ENCODE peak calls at places on chromosomes 12 and 14, in four cellular contexts. N is stomach, A is lower leg skin, C is IMR-90. H is an unnamed sample.

GRCh38 chr12:132610051-132610759 is at the start of gene LRCOL1:
- DNase-seq in N (no peak), A (no peak), C (peak), H (no peak)

GRCh38 chr14:23054000-23054811 is 3.1 kb downstream of the CDH24 start:
- DNase-seq in N (no peak), A (no peak), C (no peak), H (no peak)

GRCh38 chr14:50944647-50945413 is 547 bp upstream of the PYGL start:
- DNase-seq in N (peak), A (peak), C (peak), H (no peak)

GRCh38 chr12:9083793-9084192 is 31.9 kb downstream of the A2M start:
- DNase-seq in N (no peak), A (no peak), C (no peak), H (no peak)

GRCh38 chr14:54562334-54562733 is 4.6 kb upstream of the SAMD4A start:
- DNase-seq in N (no peak), A (no peak), C (peak), H (no peak)

GRCh38 chr12:120677765-120678473 is 9.0 kb upstream of the MLEC start:
- DNase-seq in N (no peak), A (no peak), C (no peak), H (no peak)

GRCh38 chr14:91444335-91445020 is 26.9 kb upstream of the CCDC88C start:
- DNase-seq in N (no peak), A (no peak), C (no peak), H (no peak)

GRCh38 chr14:68285421-68286179 is 466.0 kb downstream of the RAD51B start:
- DNase-seq in N (no peak), A (no peak), C (no peak), H (no peak)

GRCh38 chr12:96420255-96420930 is 20.2 kb upstream of the CDK17 start:
- DNase-seq in N (no peak), A (no peak), C (no peak), H (no peak)
- TF ChIP-seq POLR2A in N (no peak), A (no peak), C (no peak), H (no peak)

GRCh38 chr14:35391388-35391710 is 13.2 kb downstream of the NFKBIA start:
- DNase-seq in N (no peak), A (no peak), C (no peak), H (no peak)
- TF ChIP-seq POLR2A in N (no peak), A (no peak), C (no peak), H (no peak)

DNA sequence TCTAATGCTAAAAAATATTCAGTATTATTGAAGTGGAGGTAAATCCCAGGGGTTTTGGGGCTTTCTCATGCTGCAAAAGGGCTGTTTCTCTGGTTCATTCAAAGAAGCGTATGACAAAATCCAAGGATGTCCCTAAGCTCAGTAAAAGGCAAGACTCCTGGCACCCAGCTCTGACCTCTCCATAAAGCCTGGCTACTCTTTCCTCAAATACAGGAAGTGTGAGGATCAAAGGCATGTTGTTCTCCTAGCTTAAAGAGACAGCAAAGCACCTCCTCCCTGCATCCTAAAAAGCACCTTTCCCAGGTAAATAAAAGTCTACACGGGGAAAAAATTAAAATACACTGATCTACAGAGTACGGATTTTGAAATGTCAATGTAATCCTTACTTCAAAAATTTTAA is 118.6 kb downstream of the LMNTD1 start:
- DNase-seq in N (no peak), A (no peak), C (no peak), H (no peak)
- TF ChIP-seq POLR2A in N (no peak), A (no peak), C (no peak), H (no peak)

DNA sequence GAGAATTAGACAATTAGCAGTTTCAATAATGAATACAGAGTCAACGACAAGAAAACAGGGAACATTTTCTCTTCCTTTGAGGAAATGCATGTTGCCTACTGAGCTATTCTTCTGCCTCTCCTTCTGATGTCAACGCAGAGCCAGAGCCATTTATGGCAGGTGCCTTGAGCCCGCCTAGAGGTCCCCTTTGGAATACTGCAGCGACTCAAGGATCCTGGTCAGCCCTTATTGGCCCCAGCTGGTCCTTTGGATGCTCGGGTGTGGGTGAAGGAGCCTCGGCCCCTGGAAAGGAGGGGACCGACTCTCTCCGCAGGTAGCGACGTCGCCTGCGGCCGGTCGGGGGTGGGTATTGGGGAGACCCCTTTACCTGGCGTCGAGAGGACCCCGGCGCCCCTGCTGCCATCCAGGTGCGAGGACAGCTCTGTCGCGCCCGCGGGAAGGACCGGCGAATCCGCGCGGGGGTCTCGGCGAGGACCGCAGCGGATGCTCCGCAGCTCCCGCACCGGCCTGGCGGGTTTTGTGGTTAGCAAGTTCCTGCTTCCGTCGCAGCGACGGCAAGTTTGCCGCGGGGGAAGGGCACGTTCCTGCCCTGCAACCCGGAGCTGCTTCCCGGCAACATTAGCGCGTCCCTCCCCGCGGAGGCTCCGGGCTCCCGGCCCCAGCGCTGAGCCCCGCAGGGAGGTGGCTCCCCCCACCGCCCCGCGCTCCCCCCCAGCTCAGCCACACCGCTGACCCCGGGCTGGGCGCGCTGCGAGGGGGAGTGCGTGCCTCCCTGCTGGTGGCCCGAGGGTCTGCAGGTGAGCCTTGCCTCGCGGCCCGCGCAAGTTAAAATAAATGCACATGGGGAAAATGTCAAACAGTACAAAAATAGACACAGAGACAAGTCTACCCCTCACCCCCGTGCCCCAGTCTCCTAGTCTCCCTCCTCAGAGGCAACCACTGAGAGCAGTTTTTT is at the start of gene MANSC1:
- DNase-seq in N (peak), A (peak), C (peak), H (peak)
- TF ChIP-seq POLR2A in N (no peak), A (no peak), C (no peak), H (no peak)

GRCh38 chr14:100825691-100826331 is at the start of gene MEG3:
- DNase-seq in N (no peak), A (peak), C (peak), H (no peak)
- TF ChIP-seq POLR2A in N (no peak), A (no peak), C (peak), H (no peak)

GRCh38 chr12:105089817-105090216 is 5.6 kb upstream of the ALDH1L2 start:
- DNase-seq in N (no peak), A (no peak), C (no peak), H (no peak)

GRCh38 chr12:105085537-105085936 is 1.3 kb upstream of the ALDH1L2 start:
- DNase-seq in N (no peak), A (no peak), C (no peak), H (no peak)

GRCh38 chr12:105083041-105083440 is 1.2 kb downstream of the ALDH1L2 start:
- DNase-seq in N (no peak), A (no peak), C (no peak), H (no peak)

GRCh38 chr12:105083551-105084105 is 630 bp downstream of the ALDH1L2 start:
- DNase-seq in N (peak), A (peak), C (peak), H (no peak)

DNA sequence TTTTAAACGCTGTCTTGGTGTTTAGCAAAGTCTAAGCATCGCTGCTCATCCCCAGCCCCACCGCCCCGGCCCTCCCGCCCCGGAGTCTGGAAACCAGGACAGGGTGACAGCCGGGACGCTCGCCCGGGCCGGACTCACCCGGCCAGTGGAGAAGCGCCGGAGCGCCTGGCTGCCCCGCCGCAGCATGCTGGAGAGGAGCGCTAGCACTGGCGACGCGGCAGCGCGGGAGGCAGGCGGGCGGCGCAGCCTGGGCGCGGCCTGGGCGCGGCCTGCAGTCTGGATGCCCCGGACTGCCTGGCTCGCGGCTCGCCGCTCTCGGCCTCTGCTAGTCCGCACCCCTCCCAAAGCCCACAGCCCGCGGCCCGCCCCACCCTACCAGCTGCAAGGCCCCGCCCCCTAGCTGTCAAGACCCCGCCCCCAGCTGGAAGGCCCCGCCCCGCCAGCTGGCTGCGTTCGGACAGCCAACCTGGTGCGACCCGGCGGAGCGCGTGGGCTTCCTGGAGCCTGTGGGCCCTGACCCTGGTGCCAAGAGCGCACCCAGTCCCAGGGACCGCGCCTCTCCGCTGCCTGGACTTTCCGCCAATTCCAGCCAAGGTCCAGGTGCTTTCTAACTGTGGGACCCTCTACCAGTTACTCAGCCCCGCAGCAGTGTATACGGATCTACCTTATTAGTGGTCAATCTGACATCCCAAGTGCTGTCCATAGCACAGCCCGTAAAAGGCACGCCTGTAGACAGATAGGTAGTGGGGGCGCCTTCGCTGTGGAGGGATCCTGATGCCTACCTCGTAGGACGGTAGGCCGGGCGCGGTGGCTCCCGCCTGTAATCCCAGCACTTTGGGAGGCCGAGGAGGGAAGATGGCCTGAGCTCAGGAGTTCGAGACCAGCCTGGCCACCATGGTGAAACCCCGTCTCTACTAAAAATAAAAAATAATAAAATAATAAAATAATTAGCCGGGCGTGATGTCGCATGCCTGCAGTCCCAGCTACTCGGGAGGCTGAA is at the start of gene ALDH1L2:
- DNase-seq in N (peak), A (peak), C (peak), H (peak)
- TF ChIP-seq POLR2A in N (no peak), A (no peak), C (peak), H (no peak)

GRCh38 chr12:95547522-95548055 is 3.7 kb downstream of the USP44 start:
- DNase-seq in N (no peak), A (peak), C (peak), H (no peak)

GRCh38 chr12:95549392-95550084 is 1.7 kb downstream of the USP44 start:
- DNase-seq in N (no peak), A (no peak), C (no peak), H (no peak)

GRCh38 chr12:95546491-95546813 is 4.8 kb downstream of the USP44 start:
- DNase-seq in N (no peak), A (no peak), C (no peak), H (no peak)

GRCh38 chr12:95548056-95548538 is 3.2 kb downstream of the USP44 start:
- DNase-seq in N (peak), A (no peak), C (no peak), H (peak)

DNA sequence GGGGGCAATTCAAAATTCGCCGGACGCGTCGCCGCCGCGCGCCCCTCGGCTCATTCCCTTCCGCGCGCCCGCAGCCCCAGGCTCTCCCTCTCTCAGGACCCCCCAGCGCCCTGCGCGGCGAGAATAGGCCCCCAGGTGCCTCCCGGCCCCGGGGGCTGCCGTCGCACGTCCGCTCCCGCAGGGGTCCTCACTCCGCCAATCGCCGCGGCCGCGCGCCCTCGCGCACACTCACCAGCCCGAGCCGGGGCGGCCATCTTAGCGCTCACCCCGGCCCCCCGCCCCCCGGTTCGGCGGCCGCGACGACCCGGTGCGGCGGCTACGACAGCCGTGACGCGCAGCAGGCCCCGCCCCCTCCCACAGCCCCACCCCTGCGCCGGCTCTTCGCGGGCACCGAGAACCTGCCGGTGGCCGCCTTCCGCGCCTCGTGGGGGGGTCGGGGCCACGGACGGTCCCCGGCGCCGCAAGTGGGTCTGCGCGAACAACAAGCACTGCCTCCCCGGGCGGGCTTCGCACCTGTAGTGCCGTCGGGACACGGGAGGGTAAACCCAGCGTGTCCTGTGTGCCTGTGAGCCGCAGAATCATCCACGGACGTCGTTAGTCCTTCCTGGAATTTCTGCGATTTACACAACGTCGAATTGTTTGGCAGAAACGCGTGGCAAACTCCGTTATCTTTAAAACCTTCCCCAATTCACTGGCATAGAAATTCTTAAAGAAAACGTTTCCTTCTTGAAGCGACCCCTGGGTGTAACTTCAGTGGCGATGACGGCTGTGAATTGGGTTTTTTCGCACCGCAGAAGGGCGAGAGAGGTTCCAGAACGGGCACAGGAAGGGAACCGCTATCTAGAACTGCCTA is 2.5 kb downstream of the USP44 start:
- DNase-seq in N (peak), A (peak), C (peak), H (peak)
- TF ChIP-seq POLR2A in N (no peak), A (no peak), C (peak), H (no peak)

GRCh38 chr14:73612339-73613045 is at the start of gene ACOT6:
- DNase-seq in N (peak), A (peak), C (peak), H (peak)
- TF ChIP-seq POLR2A in N (no peak), A (no peak), C (no peak), H (no peak)

H was measured in GM12891.